ENCODE peak calls at places on chromosomes 5 and 9, in ten cellular contexts. R is RWPE2; I is hepatocyte; C is A549; U is kidney; Z is CD4-positive, alpha-beta memory T cell; W is right cardiac atrium; G is pancreas; V is aorta; N is adrenal gland. E is an unnamed sample.

GRCh38 chr5:124651663-124652513 is 94.6 kb downstream of the ZNF608 start:
- DNase-seq in R (peak; percentile 85), I (peak; percentile 86), C (peak; percentile 62), U (peak; percentile 93), Z (peak; percentile 5), W (peak; percentile 94), G (peak; percentile 89), V (peak; percentile 83), N (peak; percentile 90), E (peak; percentile 81)

GRCh38 chr9:134562146-134562753 is 79.4 kb upstream of the COL5A1 start:
- DNase-seq in R (peak; percentile 7), I (peak; percentile 1), C (no peak), U (peak; percentile 43), Z (no peak), W (no peak), G (no peak), V (no peak), N (no peak), E (no peak)

GRCh38 chr9:75893096-75893495 is 2.6 kb downstream of the PCSK5 start:
- DNase-seq in R (no peak), I (no peak), C (no peak), U (no peak), Z (no peak), W (no peak), G (no peak), V (no peak), N (no peak), E (no peak)

GRCh38 chr5:31987985-31988710 is 186.0 kb downstream of the GOLPH3 start:
- DNase-seq in R (peak; percentile 97), I (peak; percentile 57), C (peak; percentile 72), U (no peak), Z (no peak), W (no peak), G (no peak), V (no peak), N (no peak), E (no peak)

GRCh38 chr9:5832093-5832542 is 799 bp downstream of the ERMP1 start:
- DNase-seq in R (no peak), I (peak; percentile 14), C (no peak), U (no peak), Z (peak; percentile 26), W (no peak), G (no peak), V (no peak), N (no peak), E (peak; percentile 26)

GRCh38 chr5:173340451-173340850 is 12.2 kb upstream of the STC2 start:
- DNase-seq in R (no peak), I (no peak), C (no peak), U (no peak), Z (no peak), W (no peak), G (no peak), V (no peak), N (no peak), E (no peak)

GRCh38 chr5:144072518-144072927 is 97.9 kb downstream of the YIPF5 start:
- DNase-seq in R (no peak), I (no peak), C (no peak), U (no peak), Z (no peak), W (no peak), G (no peak), V (no peak), N (no peak), E (no peak)

GRCh38 chr5:74422030-74422429 is 218.5 kb downstream of the ENC1 start:
- DNase-seq in R (no peak), I (no peak), C (no peak), U (no peak), Z (no peak), W (no peak), G (no peak), V (no peak), N (no peak), E (no peak)

GRCh38 chr5:169442354-169443248 is 141.0 kb upstream of the SPDL1 start:
- DNase-seq in R (no peak), I (peak; percentile 19), C (peak; percentile 37), U (no peak), Z (no peak), W (no peak), G (no peak), V (no peak), N (no peak), E (no peak)

GRCh38 chr9:136711751-136712689 is at the start of gene DIPK1B:
- DNase-seq in R (no peak), I (peak; percentile 75), C (no peak), U (no peak), Z (no peak), W (peak; percentile 79), G (peak; percentile 64), V (no peak), N (no peak), E (no peak)

GRCh38 chr5:8943301-8943700 is 602.6 kb downstream of the SEMA5A start:
- DNase-seq in R (no peak), I (no peak), C (no peak), U (no peak), Z (no peak), W (no peak), G (no peak), V (no peak), N (no peak), E (no peak)

GRCh38 chr5:3364941-3365340 is 230.7 kb upstream of the IRX1 start:
- DNase-seq in R (peak; percentile 11), I (no peak), C (no peak), U (no peak), Z (no peak), W (no peak), G (no peak), V (no peak), N (peak; percentile 6), E (no peak)

GRCh38 chr5:122880749-122881148 is 35.3 kb downstream of the SNX24 start:
- DNase-seq in R (no peak), I (no peak), C (no peak), U (no peak), Z (no peak), W (no peak), G (no peak), V (no peak), N (no peak), E (no peak)

GRCh38 chr5:9789818-9790217 is 159.7 kb upstream of the TAS2R1 start:
- DNase-seq in R (no peak), I (no peak), C (no peak), U (no peak), Z (no peak), W (no peak), G (no peak), V (no peak), N (no peak), E (no peak)

DNA sequence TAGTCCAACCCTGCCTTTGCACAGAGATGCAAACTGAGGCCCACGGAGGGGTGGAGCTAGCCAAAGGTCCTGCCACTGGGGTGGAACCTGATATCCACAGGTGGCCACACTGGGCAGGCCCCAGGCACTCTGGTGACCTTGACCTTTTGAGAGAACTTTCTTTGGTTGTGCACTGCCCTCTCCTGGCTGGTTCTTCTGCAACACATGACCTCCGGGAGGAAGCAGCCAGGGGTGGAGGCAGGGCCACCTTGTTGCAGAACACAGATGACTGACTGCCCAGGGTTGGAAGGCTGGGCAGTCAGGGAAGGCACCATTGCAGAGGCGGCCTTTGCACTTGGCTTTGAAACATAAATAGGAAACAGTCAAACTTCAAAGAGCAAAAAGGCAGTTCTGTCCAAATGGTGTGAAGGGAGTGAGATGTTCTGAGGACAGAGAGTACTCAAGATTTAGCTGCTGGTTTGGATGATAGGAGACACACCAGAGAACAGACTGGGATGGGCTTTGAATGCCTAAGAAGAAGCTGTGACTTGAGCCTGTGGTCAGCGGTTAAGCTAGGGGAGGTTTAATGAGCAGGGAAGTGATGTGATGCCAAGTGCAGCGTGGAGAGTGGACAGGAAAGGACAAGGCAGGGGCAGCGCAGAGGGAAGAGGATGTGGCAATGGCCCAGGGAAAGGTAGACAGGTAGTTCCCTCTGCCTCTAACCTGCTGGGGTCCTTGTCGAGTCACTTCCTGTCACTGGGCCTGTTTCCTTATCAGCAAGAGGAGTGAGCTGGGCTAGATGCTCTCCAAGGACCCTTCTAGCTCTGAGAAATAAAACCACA is 6.8 kb upstream of the TCOF1 start:
- DNase-seq in R (peak; percentile 82), I (peak; percentile 86), C (peak; percentile 83), U (peak; percentile 88), Z (peak; percentile 33), W (peak; percentile 74), G (no peak), V (peak; percentile 68), N (peak; percentile 92), E (peak; percentile 80)
- H3K27ac ChIP-seq in R (no peak overlapping the region), I (peak overlapping the region; percentile 33), C (peak overlapping the region; percentile 72), U (peak overlapping the region; percentile 23), Z (no peak overlapping the region), W (no peak overlapping the region), G (no peak overlapping the region), V (no peak overlapping the region), N (peak overlapping the region; percentile 41), E (no peak overlapping the region)

GRCh38 chr5:72125271-72125670 is 18.0 kb downstream of the MAP1B start:
- DNase-seq in R (no peak), I (no peak), C (no peak), U (no peak), Z (no peak), W (no peak), G (no peak), V (no peak), N (no peak), E (no peak)
- H3K27ac ChIP-seq in R (peak overlapping the region; percentile 31), I (no peak overlapping the region), C (no peak overlapping the region), U (no peak overlapping the region), Z (no peak overlapping the region), W (no peak overlapping the region), G (no peak overlapping the region), V (peak overlapping the region; percentile 82), N (no peak overlapping the region), E (no peak overlapping the region)

GRCh38 chr9:105647595-105648349 is 14.5 kb upstream of the TAL2 start:
- DNase-seq in R (no peak), I (peak; percentile 26), C (no peak), U (no peak), Z (no peak), W (no peak), G (no peak), V (no peak), N (no peak), E (no peak)
- H3K27ac ChIP-seq in R (no peak overlapping the region), I (no peak overlapping the region), C (no peak overlapping the region), U (no peak overlapping the region), Z (no peak overlapping the region), W (no peak overlapping the region), G (no peak overlapping the region), V (no peak overlapping the region), N (no peak overlapping the region), E (no peak overlapping the region)

GRCh38 chr5:151038292-151038745 is 17.9 kb downstream of the GPX3 start:
- DNase-seq in R (no peak), I (no peak), C (no peak), U (no peak), Z (no peak), W (peak; percentile 66), G (no peak), V (no peak), N (no peak), E (no peak)

GRCh38 chr5:151039665-151040064 is 19.3 kb downstream of the GPX3 start:
- DNase-seq in R (no peak), I (no peak), C (no peak), U (peak; percentile 55), Z (no peak), W (no peak), G (peak; percentile 37), V (no peak), N (no peak), E (no peak)

GRCh38 chr5:151036556-151036955 is 16.2 kb downstream of the GPX3 start:
- DNase-seq in R (no peak), I (no peak), C (no peak), U (peak; percentile 81), Z (no peak), W (no peak), G (no peak), V (no peak), N (no peak), E (no peak)

GRCh38 chr5:151038801-151039238 is 18.4 kb downstream of the GPX3 start:
- DNase-seq in R (no peak), I (no peak), C (no peak), U (peak; percentile 63), Z (no peak), W (no peak), G (no peak), V (no peak), N (no peak), E (no peak)

GRCh38 chr5:151037561-151038291 is 17.3 kb downstream of the GPX3 start:
- DNase-seq in R (no peak), I (no peak), C (no peak), U (peak; percentile 80), Z (no peak), W (no peak), G (no peak), V (no peak), N (peak; percentile 89), E (no peak)
- H3K27ac ChIP-seq in R (no peak overlapping the region), I (peak overlapping the region; percentile 65), C (peak overlapping the region; percentile 13), U (peak overlapping the region; percentile 73), Z (no peak overlapping the region), W (peak overlapping the region; percentile 56), G (no peak overlapping the region), V (no peak overlapping the region), N (peak overlapping the region; percentile 84), E (no peak overlapping the region)

E was measured in substantia nigra.